ENCODE peak calls at places on chromosomes 12 and 14, in seven cellular contexts. A is stimulated activated CD8-positive, alpha-beta memory T cell treated with anti-CD3 and anti-CD28 coated beads, Interleukin-4, amount 100 ng/mL, for 24 hours; W is AG10803; K is fibroblast of lung; D is effector CD4-positive, alpha-beta T cell; G is A549; S is effector memory CD4-positive, alpha-beta T cell. Y is an unnamed sample.

GRCh38 chr14:101636081-101636560 is 74.8 kb downstream of the DIO3 start:
- DNase-seq in W (peak), G (no peak), S (no peak), K (no peak), D (no peak), A (no peak), Y (no peak)

GRCh38 chr12:100857418-100857817 is 62.8 kb downstream of the ANO4 start:
- DNase-seq in D (no peak), A (no peak), K (no peak), W (no peak), G (no peak), S (no peak), Y (no peak)

GRCh38 chr12:120247621-120248030 is 17.9 kb downstream of the PXN start:
- DNase-seq in S (no peak), D (no peak), K (peak), W (peak), A (no peak), G (peak), Y (no peak)

GRCh38 chr12:90234455-90234854 is 525.8 kb upstream of the ATP2B1 start:
- DNase-seq in A (no peak), G (peak), S (no peak), W (peak), K (peak), D (no peak), Y (no peak)

GRCh38 chr12:27501956-27502562 is 21.9 kb upstream of the PPFIBP1 start:
- DNase-seq in D (no peak), S (no peak), W (no peak), K (no peak), G (no peak), A (no peak), Y (no peak)

GRCh38 chr12:92538970-92539749 is 163.6 kb upstream of the PLEKHG7 start:
- DNase-seq in S (no peak), A (no peak), W (peak), D (no peak), K (peak), G (peak), Y (no peak)

GRCh38 chr12:76198839-76199238 is 114.4 kb upstream of the NAP1L1 start:
- DNase-seq in G (no peak), W (no peak), D (no peak), K (no peak), A (no peak), S (no peak), Y (no peak)

GRCh38 chr12:56216461-56216860 is 5.3 kb downstream of the RNF41 start:
- DNase-seq in A (no peak), S (no peak), W (no peak), D (no peak), G (no peak), K (no peak), Y (no peak)

GRCh38 chr14:98489115-98489514 is 782.9 kb downstream of the BCL11B start:
- DNase-seq in K (no peak), S (no peak), D (no peak), A (no peak), G (no peak), W (no peak), Y (no peak)

GRCh38 chr14:105020815-105021655 is at the start of gene CDCA4:
- DNase-seq in W (peak), K (peak), D (peak), A (peak), G (peak), S (peak), Y (peak)

GRCh38 chr12:50961708-50962107 is 9.4 kb downstream of the HIGD1C start:
- DNase-seq in A (no peak), G (peak), D (no peak), S (no peak), W (peak), K (peak), Y (no peak)

GRCh38 chr12:123141615-123142517 is 9.0 kb downstream of the PITPNM2 start:
- DNase-seq in S (no peak), A (no peak), D (no peak), K (peak), G (peak), W (peak), Y (no peak)

GRCh38 chr12:131092911-131093901 is 139.5 kb downstream of the ADGRD1 start:
- DNase-seq in A (no peak), S (no peak), D (no peak), W (no peak), K (no peak), G (no peak), Y (no peak)

GRCh38 chr12:26748741-26749431 is 84.1 kb downstream of the ITPR2 start:
- DNase-seq in W (no peak), S (no peak), K (peak), G (no peak), D (no peak), A (no peak), Y (no peak)

GRCh38 chr14:73455294-73455693 is 3.1 kb downstream of the NUMB start:
- DNase-seq in W (no peak), K (no peak), D (no peak), G (no peak), S (no peak), A (no peak), Y (no peak)

GRCh38 chr12:116278667-116279066 is 1.2 kb upstream of the MED13L start:
- DNase-seq in D (no peak), K (no peak), W (no peak), S (no peak), G (no peak), A (no peak), Y (no peak)

GRCh38 chr14:56131004-56131864 is 13.0 kb downstream of the PELI2 start:
- DNase-seq in W (no peak), D (no peak), G (no peak), S (no peak), A (no peak), K (no peak), Y (no peak)

GRCh38 chr14:37047226-37047625 is 125.2 kb downstream of the SLC25A21 start:
- DNase-seq in D (no peak), S (no peak), G (no peak), W (no peak), K (no peak), A (no peak), Y (no peak)